ENCODE peak calls at places on chromosomes 6 and 20, in ten cellular contexts. B, I, Y, W, O, X, R, S, H and M are unnamed samples.

GRCh38 chr20:2799688-2800589 is 488 bp downstream of the CPXM1 start:
- DNase-seq in I (no peak), R (no peak), O (no peak), Y (peak), W (no peak), S (no peak), B (peak), H (no peak), X (peak), M (no peak)

GRCh38 chr6:75094614-75095321 is 111.1 kb downstream of the COL12A1 start:
- DNase-seq in W (no peak), R (no peak), I (no peak), B (no peak), Y (no peak), O (peak), S (no peak), X (no peak), H (no peak), M (no peak)

GRCh38 chr20:15063077-15063476 is 725.7 kb upstream of the FLRT3 start:
- DNase-seq in B (no peak), X (no peak), H (no peak), R (no peak), I (no peak), S (no peak), W (no peak), Y (no peak), O (no peak), M (no peak)

GRCh38 chr6:68273297-68273696 is 361.8 kb upstream of the ADGRB3 start:
- DNase-seq in H (no peak), X (no peak), R (no peak), W (no peak), O (no peak), Y (no peak), B (no peak), S (no peak), I (no peak), M (no peak)

GRCh38 chr6:39812853-39813533 is 20.8 kb downstream of the DAAM2 start:
- DNase-seq in I (no peak), S (no peak), Y (no peak), X (peak), B (peak), R (no peak), W (no peak), H (no peak), O (no peak), M (no peak)

GRCh38 chr6:11769816-11770545 is 8.6 kb downstream of the ADTRP start:
- DNase-seq in Y (no peak), X (peak), O (no peak), H (no peak), B (peak), S (no peak), I (no peak), R (peak), W (no peak), M (no peak)

GRCh38 chr20:58705525-58705924 is 12.9 kb downstream of the NPEPL1 start:
- DNase-seq in H (no peak), I (no peak), Y (no peak), X (no peak), B (no peak), W (no peak), S (peak), O (no peak), R (no peak), M (no peak)

GRCh38 chr20:10793741-10794140 is 119.9 kb upstream of the JAG1 start:
- DNase-seq in H (no peak), B (peak), W (no peak), O (no peak), S (peak), R (no peak), I (no peak), Y (no peak), X (no peak), M (no peak)

GRCh38 chr20:45998761-45999160 is 9.9 kb upstream of the MMP9 start:
- DNase-seq in B (no peak), R (no peak), O (no peak), W (peak), S (no peak), X (no peak), H (no peak), I (no peak), Y (no peak), M (no peak)

GRCh38 chr20:36881888-36882287 is 6.0 kb downstream of the TLDC2 start:
- DNase-seq in W (no peak), O (no peak), I (no peak), R (peak), S (no peak), B (no peak), H (no peak), X (no peak), Y (no peak), M (no peak)

GRCh38 chr6:41439524-41440418 is 104.4 kb downstream of the NCR2 start:
- DNase-seq in S (no peak), O (no peak), R (no peak), X (peak), W (peak), H (no peak), Y (no peak), B (peak), I (no peak), M (no peak)

GRCh38 chr6:167475947-167476346 is 151.1 kb downstream of the TTLL2 start:
- DNase-seq in I (peak), H (no peak), O (no peak), X (no peak), W (no peak), Y (no peak), S (no peak), R (no peak), B (no peak), M (no peak)

GRCh38 chr6:133502451-133503259 is 261.5 kb downstream of the EYA4 start:
- DNase-seq in I (no peak), O (peak), Y (no peak), R (no peak), S (no peak), H (no peak), X (peak), B (no peak), W (no peak), M (no peak)

GRCh38 chr6:144879436-144879835 is 594.3 kb downstream of the UTRN start:
- DNase-seq in H (no peak), I (no peak), B (no peak), R (no peak), O (no peak), Y (no peak), X (no peak), W (no peak), S (no peak), M (no peak)

GRCh38 chr6:1611322-1611571 is 1.5 kb downstream of the FOXC1 start:
- DNase-seq in R (peak), O (no peak), S (no peak), B (peak), Y (peak), I (no peak), H (no peak), X (no peak), W (no peak), M (no peak)

GRCh38 chr20:32482251-32483220 is 102.6 kb downstream of the NOL4L start:
- DNase-seq in B (peak), W (peak), X (peak), S (no peak), H (no peak), Y (peak), I (peak), O (no peak), R (no peak), M (no peak)

GRCh38 chr6:110337481-110337880 is 20.7 kb downstream of the METTL24 start:
- DNase-seq in R (no peak), I (no peak), W (no peak), Y (no peak), S (no peak), B (no peak), X (no peak), H (no peak), O (no peak), M (no peak)

GRCh38 chr6:134077301-134077700 is 24.9 kb upstream of the SLC2A12 start:
- DNase-seq in H (no peak), I (no peak), Y (peak), O (no peak), R (no peak), B (no peak), W (no peak), X (no peak), S (no peak), M (no peak)

GRCh38 chr6:21987501-21987957 is 309.3 kb downstream of the PRL start:
- DNase-seq in X (peak), S (no peak), I (no peak), W (peak), Y (peak), R (peak), O (peak), B (peak), H (no peak), M (peak)

GRCh38 chr20:52838510-52839241 is 133.5 kb upstream of the TSHZ2 start:
- DNase-seq in R (no peak), X (no peak), S (no peak), H (no peak), Y (no peak), I (no peak), O (no peak), W (no peak), B (no peak), M (no peak)

GRCh38 chr6:2841264-2842138 is at the start of gene SERPINB1:
- DNase-seq in H (peak), O (peak), S (peak), R (peak), B (peak), X (peak), Y (peak), W (peak), I (peak), M (peak)

GRCh38 chr6:30818426-30818841 is 65.9 kb upstream of the DDR1 start:
- DNase-seq in B (no peak), X (no peak), O (peak), Y (peak), R (peak), I (no peak), S (no peak), W (no peak), H (no peak), M (no peak)

GRCh38 chr20:24469116-24470030 is at the start of gene SYNDIG1:
- DNase-seq in Y (no peak), H (peak), B (peak), W (no peak), O (no peak), X (peak), R (no peak), I (no peak), S (no peak), M (no peak)

GRCh38 chr6:97591955-97592354 is 308.9 kb upstream of the MMS22L start:
- DNase-seq in O (no peak), W (no peak), S (no peak), H (no peak), I (no peak), B (no peak), X (peak), Y (no peak), R (no peak), M (no peak)

GRCh38 chr20:35610833-35611427 is 4.7 kb upstream of the SPAG4 start:
- DNase-seq in R (no peak), H (no peak), O (no peak), Y (no peak), X (no peak), I (no peak), W (no peak), S (no peak), B (no peak), M (no peak)

GRCh38 chr6:170095273-170095976 is 195.5 kb downstream of the DLL1 start:
- DNase-seq in O (no peak), W (peak), R (no peak), B (no peak), Y (no peak), S (no peak), H (no peak), X (no peak), I (peak), M (no peak)

GRCh38 chr6:136607204-136607931 is 57.1 kb upstream of the MAP7 start:
- DNase-seq in O (no peak), X (no peak), I (no peak), W (no peak), S (no peak), Y (peak), H (no peak), B (no peak), R (no peak), M (no peak)

GRCh38 chr6:40353967-40354452 is 233.2 kb downstream of the LRFN2 start:
- DNase-seq in R (no peak), B (no peak), O (no peak), Y (no peak), S (peak), I (peak), X (no peak), W (no peak), H (no peak), M (peak)

GRCh38 chr20:45934046-45934586 is 367 bp upstream of the PCIF1 start:
- DNase-seq in W (peak), B (peak), I (no peak), R (peak), X (peak), O (no peak), H (peak), Y (no peak), S (no peak), M (peak)

GRCh38 chr6:30127238-30128093 is 8.5 kb upstream of the TRIM40 start:
- DNase-seq in B (no peak), X (peak), Y (no peak), O (no peak), H (no peak), W (no peak), I (no peak), S (peak), R (no peak), M (no peak)

GRCh38 chr20:32973077-32973717 is 31.0 kb downstream of the SUN5 start:
- DNase-seq in O (no peak), R (no peak), S (no peak), H (no peak), W (no peak), B (no peak), I (no peak), X (peak), Y (no peak), M (no peak)

GRCh38 chr6:52361945-52362442 is at the start of gene PAQR8:
- DNase-seq in X (peak), B (peak), H (peak), S (no peak), O (no peak), R (peak), I (peak), W (peak), Y (peak), M (peak)

GRCh38 chr6:10403385-10404106 is 11.3 kb downstream of the TFAP2A start:
- DNase-seq in O (peak), I (no peak), B (no peak), Y (no peak), X (peak), W (no peak), H (no peak), R (peak), S (no peak), M (no peak)

GRCh38 chr20:45867811-45868176 is 10.4 kb downstream of the ZSWIM3 start:
- DNase-seq in O (no peak), B (no peak), R (peak), H (no peak), I (no peak), W (no peak), Y (peak), X (peak), S (no peak), M (no peak)

GRCh38 chr6:152605901-152606390 is 31.2 kb downstream of the SYNE1 start:
- DNase-seq in S (no peak), O (no peak), B (no peak), Y (no peak), R (no peak), W (no peak), I (no peak), H (no peak), X (no peak), M (no peak)

GRCh38 chr6:56335733-56336132 is 88.4 kb upstream of the COL21A1 start:
- DNase-seq in S (no peak), X (no peak), H (no peak), I (no peak), B (no peak), O (peak), R (peak), Y (peak), W (no peak), M (no peak)

GRCh38 chr20:3711418-3712043 is 869 bp downstream of the SIGLEC1 start:
- DNase-seq in H (no peak), B (no peak), W (no peak), O (no peak), I (no peak), R (no peak), Y (no peak), X (no peak), S (no peak), M (no peak)

GRCh38 chr6:169372616-169373015 is 119.0 kb upstream of the THBS2 start:
- DNase-seq in B (no peak), S (no peak), R (no peak), Y (no peak), I (no peak), O (no peak), X (no peak), H (no peak), W (no peak), M (no peak)

DNA sequence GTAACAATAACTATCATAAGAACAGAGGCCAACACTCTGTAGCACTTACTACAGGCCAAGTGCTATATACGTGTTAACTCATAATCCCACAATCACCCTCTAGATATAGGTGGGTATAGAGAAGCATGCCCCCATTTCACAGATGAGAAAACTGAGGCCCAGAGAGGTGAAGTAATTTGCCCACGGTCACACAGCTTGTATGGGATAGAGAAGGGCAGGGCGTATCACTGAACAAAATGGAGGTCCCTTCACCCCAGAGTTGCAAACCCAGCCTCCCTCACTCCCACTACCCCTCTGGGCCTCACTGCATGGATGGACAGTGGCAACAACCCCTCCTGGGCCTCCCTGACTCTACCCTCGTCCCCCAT is 31.8 kb upstream of the PTGIS start:
- DNase-seq in H (no peak), I (no peak), R (no peak), Y (no peak), B (no peak), X (no peak), S (no peak), O (no peak), W (no peak), M (no peak)
- H3K27ac ChIP-seq in H (no peak), I (no peak), R (no peak), Y (no peak), B (no peak), X (no peak), S (no peak), O (no peak), W (no peak), M (no peak)

DNA sequence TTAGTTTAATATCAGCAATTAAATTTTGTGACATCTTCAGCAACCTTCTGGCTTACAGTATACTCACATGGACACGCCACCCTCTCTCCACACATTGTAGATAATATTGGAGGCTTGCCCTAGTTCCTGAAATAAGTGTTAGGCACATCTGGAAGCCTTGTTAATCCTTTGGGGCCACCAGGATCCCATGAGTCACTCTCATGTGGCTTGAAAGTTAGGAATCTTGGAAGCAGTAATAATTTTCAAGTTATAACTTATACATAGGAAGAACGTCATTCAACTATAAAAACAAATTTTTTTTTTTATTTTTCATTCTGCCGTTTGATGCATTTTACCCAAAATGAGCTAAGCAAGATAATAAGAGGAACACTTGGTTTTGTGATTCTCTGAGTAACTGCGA is 20.5 kb downstream of the LAMA4 start:
- DNase-seq in X (no peak), Y (peak), O (peak), W (no peak), I (no peak), H (no peak), R (no peak), S (no peak), B (no peak), M (no peak)
- H3K27ac ChIP-seq in X (no peak), Y (peak), O (no peak), W (no peak), I (peak), H (no peak), R (no peak), S (peak), B (no peak), M (peak)

GRCh38 chr6:36544228-36544627 is 3.1 kb downstream of the STK38 start:
- DNase-seq in W (peak), B (no peak), Y (no peak), X (no peak), H (no peak), S (no peak), O (no peak), I (no peak), R (no peak), M (no peak)
- H3K27ac ChIP-seq in W (peak), B (no peak), Y (no peak), X (no peak), H (no peak), S (peak), O (no peak), I (peak), R (no peak), M (peak)

DNA sequence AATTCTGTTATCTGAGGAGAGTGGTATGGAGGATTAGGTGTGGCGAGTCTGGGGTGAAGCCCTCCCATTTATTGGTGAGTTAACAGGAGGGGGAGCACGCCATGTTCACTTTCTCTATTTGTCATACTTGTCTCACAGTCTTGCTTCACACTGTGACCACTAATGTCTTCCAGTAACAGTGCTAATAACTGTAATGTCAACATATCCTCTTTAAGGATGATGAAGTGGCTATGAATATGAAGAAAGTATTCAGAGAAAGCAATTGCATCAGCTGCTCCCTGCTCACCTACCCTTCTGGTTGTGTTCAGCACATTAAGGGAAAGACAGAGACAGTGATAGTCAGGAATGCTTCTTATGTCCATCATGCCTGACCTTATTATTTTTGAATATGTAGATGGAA is 645.3 kb downstream of the MMUT start:
- DNase-seq in W (no peak), S (no peak), O (no peak), R (no peak), B (no peak), Y (no peak), I (no peak), H (no peak), X (no peak), M (no peak)
- H3K27ac ChIP-seq in W (no peak), S (no peak), O (no peak), R (no peak), B (no peak), Y (no peak), I (no peak), H (no peak), X (no peak), M (no peak)